ENCODE peak calls at places on chromosomes 13 and 19, in six cellular contexts. M is IMR-90, N is left lung, H is right lobe of liver, F is tibial nerve, C is cardiac muscle cell. W is an unnamed sample. For H3K9me3, the result is how much of the 10 kb centered on the place peaks cover.

GRCh38 chr19:1472227-1473055 is 6.6 kb downstream of the C19orf25 start:
- DNase-seq in M (no peak), N (no peak), H (no peak), F (no peak), C (no peak), W (no peak)

GRCh38 chr19:1467512-1468273 is 11.3 kb downstream of the C19orf25 start:
- DNase-seq in M (no peak), N (no peak), H (no peak), F (no peak), C (no peak), W (no peak)

GRCh38 chr13:60134376-60134775 is 29.4 kb downstream of the DIAPH3 start:
- DNase-seq in M (no peak), N (no peak), H (no peak), F (no peak), C (peak), W (no peak)

GRCh38 chr13:49561064-49561410 is 24.3 kb downstream of the RCBTB1 start:
- DNase-seq in M (no peak), N (no peak), H (no peak), F (no peak), C (peak), W (no peak)

GRCh38 chr19:29770653-29771052 is 41.1 kb upstream of the CCNE1 start:
- DNase-seq in M (no peak), N (no peak), H (no peak), F (no peak), C (no peak), W (no peak)

GRCh38 chr19:29093553-29093908 is 119.4 kb downstream of the UQCRFS1 start:
- DNase-seq in M (no peak), N (no peak), H (no peak), F (no peak), C (no peak), W (no peak)

GRCh38 chr19:29810504-29810871 is 1.3 kb upstream of the CCNE1 start:
- DNase-seq in M (peak), N (no peak), H (no peak), F (peak), C (no peak), W (no peak)

GRCh38 chr13:49877629-49878218 is 58.4 kb downstream of the SPRYD7 start:
- DNase-seq in M (no peak), N (no peak), H (no peak), F (no peak), C (no peak), W (no peak)

GRCh38 chr19:13765395-13766094 is 1.2 kb downstream of the MRI1 start:
- DNase-seq in M (no peak), N (no peak), H (no peak), F (no peak), C (no peak), W (no peak)

GRCh38 chr13:69935043-69935442 is 172.6 kb upstream of the ATXN8OS start:
- DNase-seq in M (no peak), N (no peak), H (no peak), F (no peak), C (no peak), W (no peak)

GRCh38 chr19:20969498-20969897 is 46.4 kb downstream of the ZNF85 start:
- DNase-seq in M (no peak), N (no peak), H (no peak), F (no peak), C (no peak), W (no peak)

GRCh38 chr19:804419-805160 is 7.3 kb downstream of the PTBP1 start:
- DNase-seq in M (no peak), N (no peak), H (no peak), F (no peak), C (no peak), W (no peak)

GRCh38 chr13:45737571-45738002 is 35.5 kb downstream of the CBY2 start:
- DNase-seq in M (no peak), N (no peak), H (no peak), F (no peak), C (no peak), W (no peak)

GRCh38 chr13:32092471-32092870 is 60.9 kb downstream of the FRY start:
- DNase-seq in M (no peak), N (no peak), H (no peak), F (no peak), C (no peak), W (no peak)

GRCh38 chr19:3690551-3691371 is 9.5 kb downstream of the PIP5K1C start:
- DNase-seq in M (no peak), N (no peak), H (no peak), F (no peak), C (no peak), W (no peak)

GRCh38 chr13:111508902-111509509 is 188.6 kb downstream of the TEX29 start:
- DNase-seq in M (no peak), N (no peak), H (peak), F (no peak), C (no peak), W (no peak)

GRCh38 chr13:23855360-23855759 is 33.8 kb downstream of the MIPEP start:
- DNase-seq in M (no peak), N (no peak), H (no peak), F (no peak), C (no peak), W (no peak)

GRCh38 chr19:5562280-5562679 is 5.5 kb downstream of the TINCR start:
- DNase-seq in M (no peak), N (no peak), H (no peak), F (no peak), C (no peak), W (no peak)

GRCh38 chr13:62643799-62644484 is 1228.3 kb upstream of the PCDH20 start:
- DNase-seq in M (no peak), N (no peak), H (no peak), F (no peak), C (no peak), W (no peak)

GRCh38 chr19:50705422-50706019 is 14.1 kb downstream of the SHANK1 start:
- DNase-seq in M (peak), N (no peak), H (no peak), F (no peak), C (peak), W (no peak)

GRCh38 chr13:24064258-24064860 is 96.2 kb upstream of the SPATA13 start:
- DNase-seq in M (no peak), N (no peak), H (no peak), F (no peak), C (no peak), W (no peak)

GRCh38 chr13:68696907-68697306 is 1410.7 kb upstream of the ATXN8OS start:
- DNase-seq in M (no peak), N (no peak), H (no peak), F (no peak), C (no peak), W (no peak)

DNA sequence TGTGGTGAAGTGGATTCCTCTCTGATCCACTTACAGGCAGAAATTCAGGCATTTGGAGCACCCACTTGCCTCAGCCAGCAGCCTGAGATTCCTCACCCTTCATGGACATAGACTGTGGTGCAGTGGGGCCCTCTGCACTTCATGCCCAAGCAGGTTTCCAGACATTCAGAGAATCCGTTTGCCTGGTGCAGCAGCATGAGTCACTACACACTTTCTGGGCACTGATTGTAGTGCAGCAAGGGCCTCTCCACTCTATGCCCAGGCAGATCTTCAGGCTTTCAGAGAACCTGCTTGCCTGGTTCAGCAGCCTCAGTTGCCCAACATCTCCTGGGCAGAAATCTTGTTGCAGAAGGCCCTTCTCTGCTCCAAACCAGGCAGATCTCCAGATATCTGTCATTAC is 920.9 kb downstream of the SLITRK5 start:
- DNase-seq in M (no peak), N (no peak), H (no peak), F (no peak), C (no peak), W (no peak)
- H3K9me3 ChIP-seq in M (under half), N (under half), H (under half), F (under half), C (under half), W (under half)

DNA sequence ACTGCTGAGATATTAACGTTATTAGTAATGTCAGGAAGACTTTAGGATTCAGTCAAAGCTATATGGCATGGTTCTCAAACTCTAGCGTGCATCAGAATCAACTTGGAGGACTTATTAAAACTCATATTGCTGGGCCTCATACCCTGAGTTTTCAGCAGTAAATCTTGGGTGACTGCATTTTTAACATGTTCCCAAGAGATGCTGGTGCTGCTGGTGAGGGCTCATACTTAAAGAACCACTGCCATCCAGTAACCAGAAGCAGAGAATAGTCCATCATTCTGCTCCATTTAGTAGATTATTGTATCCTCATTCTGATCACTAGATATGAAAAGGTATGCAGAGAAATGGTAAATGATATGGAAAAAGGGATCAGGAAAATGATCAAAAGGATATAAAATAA is 7.9 kb downstream of the GPR12 start:
- DNase-seq in M (no peak), N (no peak), H (no peak), F (no peak), C (no peak), W (no peak)
- H3K4me3 ChIP-seq in M (no peak), N (no peak), H (no peak), F (no peak), C (no peak), W (no peak)

GRCh38 chr13:99228737-99229691 is 28.4 kb downstream of the UBAC2 start:
- DNase-seq in M (peak), N (no peak), H (no peak), F (no peak), C (no peak), W (no peak)

GRCh38 chr13:99226493-99226892 is 25.8 kb downstream of the UBAC2 start:
- DNase-seq in M (no peak), N (no peak), H (no peak), F (no peak), C (no peak), W (no peak)

GRCh38 chr13:99227909-99228688 is 27.4 kb downstream of the UBAC2 start:
- DNase-seq in M (no peak), N (peak), H (no peak), F (no peak), C (no peak), W (no peak)

GRCh38 chr13:99225078-99225477 is 24.4 kb downstream of the UBAC2 start:
- DNase-seq in M (no peak), N (no peak), H (no peak), F (no peak), C (no peak), W (no peak)

GRCh38 chr13:99227331-99227900 is 26.8 kb downstream of the UBAC2 start:
- DNase-seq in M (no peak), N (no peak), H (no peak), F (no peak), C (no peak), W (no peak)
- TF ChIP-seq CTCF in M (no peak), N (no peak), H (no peak), F (no peak), C (no peak), W (no peak)

DNA sequence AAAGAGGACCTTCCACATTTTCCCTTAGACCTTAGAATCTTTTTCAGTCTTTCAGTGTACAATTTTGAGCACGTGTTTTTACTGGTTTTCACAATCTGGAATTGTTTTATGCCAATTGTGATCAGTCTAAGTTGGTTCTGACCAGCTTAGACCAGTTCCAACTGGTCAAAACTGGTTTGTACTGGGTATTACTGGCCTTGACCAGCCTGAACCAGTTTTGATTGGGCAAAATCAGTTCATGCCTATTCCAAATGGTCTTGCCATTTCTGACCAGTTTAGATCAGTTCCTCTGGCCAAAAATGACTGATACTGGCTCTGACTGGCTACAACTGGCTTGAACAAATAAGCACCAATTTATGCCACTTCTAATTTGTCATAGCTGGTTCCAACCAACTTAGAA is 36.4 kb downstream of the ZNF585A start:
- DNase-seq in M (no peak), N (no peak), H (no peak), F (no peak), C (no peak), W (no peak)
- H3K9me3 ChIP-seq in M (half or more), N (under half), H (under half), F (under half), C (under half), W (half or more)

GRCh38 chr19:18789422-18789832 is 1.7 kb downstream of the COMP start:
- DNase-seq in M (no peak), N (no peak), H (no peak), F (no peak), C (no peak), W (no peak)

GRCh38 chr19:18789883-18790565 is 1.1 kb downstream of the COMP start:
- DNase-seq in M (no peak), N (no peak), H (no peak), F (no peak), C (peak), W (no peak)

GRCh38 chr19:18792661-18793060 is 1.6 kb upstream of the COMP start:
- DNase-seq in M (no peak), N (no peak), H (no peak), F (no peak), C (no peak), W (no peak)

GRCh38 chr19:18790566-18791314 is at the start of gene COMP:
- DNase-seq in M (no peak), N (no peak), H (peak), F (no peak), C (no peak), W (no peak)

DNA sequence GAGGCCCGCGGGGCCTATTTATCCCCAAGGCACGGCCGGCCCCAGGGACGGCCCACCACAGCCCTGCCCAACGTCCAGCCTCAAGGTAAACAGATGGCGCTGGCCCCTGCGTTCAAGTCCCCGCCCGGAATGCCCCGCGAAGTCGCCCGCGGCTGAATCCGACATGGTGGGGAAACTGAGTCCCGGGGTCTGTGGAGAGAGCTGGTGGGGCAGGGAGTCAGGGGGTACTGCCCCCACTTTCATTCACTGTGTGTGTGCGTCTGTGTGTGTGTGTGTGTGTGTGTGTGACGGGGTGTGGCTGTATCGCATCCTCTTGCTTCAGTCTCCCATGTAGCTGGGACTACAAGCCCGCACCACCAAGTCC is 192 bp upstream of the COMP start:
- DNase-seq in M (no peak), N (no peak), H (peak), F (no peak), C (no peak), W (no peak)
- H3K4me3 ChIP-seq in M (no peak), N (no peak), H (no peak), F (no peak), C (no peak), W (no peak)

GRCh38 chr19:15161028-15161984 is 39.5 kb downstream of the NOTCH3 start:
- DNase-seq in M (peak), N (no peak), H (no peak), F (no peak), C (no peak), W (no peak)
- TF ChIP-seq CTCF in M (peak), N (no peak), H (peak), F (no peak), C (peak), W (no peak)

W was measured in CD8-positive, alpha-beta T cell.